ENCODE peak calls at places on chromosomes 5 and 9, in seven cellular contexts. O is brain microvascular endothelial cell, B is kidney, V is colonic mucosa, S is body of pancreas, T is A673, K is tibial nerve. M is an unnamed sample.

GRCh38 chr5:1017056-1017455 is 8.5 kb downstream of the NKD2 start:
- DNase-seq in S (no peak), O (no peak), T (no peak), K (no peak), B (peak), V (no peak), M (no peak)

GRCh38 chr5:31496891-31497290 is 35.0 kb downstream of the DROSHA start:
- DNase-seq in B (no peak), T (no peak), O (no peak), V (no peak), S (no peak), K (no peak), M (no peak)

GRCh38 chr5:156356238-156356637 is 29.3 kb downstream of the SGCD start:
- DNase-seq in O (no peak), V (no peak), S (no peak), T (no peak), K (no peak), B (no peak), M (no peak)

GRCh38 chr5:132428811-132429440 is 59.4 kb downstream of the SLC22A5 start:
- DNase-seq in K (no peak), B (no peak), V (no peak), O (peak), T (no peak), S (no peak), M (peak)

GRCh38 chr9:126148523-126148870 is 178.1 kb upstream of the MVB12B start:
- DNase-seq in B (no peak), T (no peak), O (no peak), K (no peak), S (no peak), V (no peak), M (no peak)

GRCh38 chr5:56498759-56499395 is 265.7 kb upstream of the ANKRD55 start:
- DNase-seq in O (no peak), K (no peak), T (no peak), V (no peak), S (no peak), B (no peak), M (no peak)

GRCh38 chr9:133880136-133880535 is 112.0 kb downstream of the VAV2 start:
- DNase-seq in B (no peak), V (no peak), T (no peak), K (no peak), S (no peak), O (no peak), M (no peak)

GRCh38 chr5:157679801-157680200 is 8.5 kb downstream of the C5orf52 start:
- DNase-seq in S (no peak), V (no peak), B (no peak), T (no peak), K (no peak), O (no peak), M (no peak)

GRCh38 chr5:92552206-92553160 is 1028.5 kb downstream of the NR2F1-AS1 start:
- DNase-seq in S (no peak), T (peak), O (peak), K (no peak), B (no peak), V (no peak), M (no peak)

GRCh38 chr5:23506329-23507236 is 826 bp upstream of the PRDM9 start:
- DNase-seq in B (no peak), O (no peak), K (no peak), T (peak), V (no peak), S (no peak), M (peak)

GRCh38 chr5:53311661-53312060 is 168.8 kb upstream of the FST start:
- DNase-seq in T (no peak), B (no peak), K (no peak), S (no peak), V (no peak), O (no peak), M (no peak)

GRCh38 chr5:53313131-53313530 is 167.3 kb upstream of the FST start:
- DNase-seq in O (no peak), S (no peak), V (no peak), K (no peak), T (no peak), B (no peak), M (no peak)

DNA sequence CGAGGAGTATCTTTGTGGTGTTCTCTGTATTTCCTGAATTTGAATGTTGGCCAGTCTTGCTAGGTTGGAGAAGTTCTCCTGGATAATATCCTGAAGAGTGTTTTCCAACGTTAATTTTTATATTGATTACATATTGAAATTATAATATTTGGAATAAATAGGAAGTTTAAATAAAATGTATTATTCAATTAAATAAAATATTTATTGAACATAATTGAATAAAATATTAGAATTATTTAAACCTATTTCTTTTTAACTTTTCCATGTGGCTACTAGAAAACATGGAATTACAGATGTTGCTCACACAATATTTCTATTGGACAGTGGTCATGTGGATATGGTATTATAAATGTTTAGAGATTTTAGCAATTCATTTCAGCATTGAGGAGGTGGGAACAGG is 170.8 kb upstream of the FST start:
- DNase-seq in K (no peak), S (no peak), T (no peak), V (no peak), O (no peak), B (no peak), M (no peak)
- TF ChIP-seq CTCF in K (no peak), S (no peak), T (no peak), V (no peak), O (no peak), B (no peak), M (no peak)

DNA sequence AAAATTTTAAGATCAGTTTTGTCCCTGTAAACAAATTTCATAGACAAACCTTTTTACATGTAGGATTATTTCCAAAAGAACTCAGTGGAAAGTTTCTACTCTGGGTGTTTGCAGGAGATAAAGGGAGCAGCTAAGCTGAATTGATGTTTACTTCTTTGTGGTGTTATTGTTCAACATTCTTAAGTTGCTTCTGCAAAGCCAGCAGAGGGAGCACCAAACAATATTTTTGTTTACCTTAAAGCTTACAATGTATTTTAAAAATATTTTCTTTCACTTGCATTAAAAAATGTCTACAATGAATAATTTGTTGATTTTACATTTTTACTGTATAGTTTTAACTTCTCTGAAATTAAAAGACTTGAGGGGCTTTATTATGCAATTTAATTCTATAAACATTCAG is 135.5 kb downstream of the ATG10 start:
- DNase-seq in T (peak), B (no peak), V (no peak), K (no peak), O (no peak), S (no peak), M (no peak)
- TF ChIP-seq CTCF in T (peak), B (peak), V (peak), K (peak), O (peak), S (peak), M (peak)

GRCh38 chr9:36911601-36912412 is 122.3 kb downstream of the PAX5 start:
- DNase-seq in O (no peak), B (no peak), S (no peak), T (peak), K (no peak), V (no peak), M (no peak)

GRCh38 chr9:36913393-36914211 is 120.5 kb downstream of the PAX5 start:
- DNase-seq in O (no peak), S (no peak), B (no peak), V (no peak), T (no peak), K (no peak), M (no peak)

GRCh38 chr9:36912620-36913019 is 121.4 kb downstream of the PAX5 start:
- DNase-seq in T (no peak), O (no peak), K (no peak), V (no peak), B (no peak), S (no peak), M (no peak)

GRCh38 chr9:36911037-36911436 is 123.0 kb downstream of the PAX5 start:
- DNase-seq in S (no peak), B (no peak), T (no peak), V (no peak), K (no peak), O (no peak), M (no peak)

DNA sequence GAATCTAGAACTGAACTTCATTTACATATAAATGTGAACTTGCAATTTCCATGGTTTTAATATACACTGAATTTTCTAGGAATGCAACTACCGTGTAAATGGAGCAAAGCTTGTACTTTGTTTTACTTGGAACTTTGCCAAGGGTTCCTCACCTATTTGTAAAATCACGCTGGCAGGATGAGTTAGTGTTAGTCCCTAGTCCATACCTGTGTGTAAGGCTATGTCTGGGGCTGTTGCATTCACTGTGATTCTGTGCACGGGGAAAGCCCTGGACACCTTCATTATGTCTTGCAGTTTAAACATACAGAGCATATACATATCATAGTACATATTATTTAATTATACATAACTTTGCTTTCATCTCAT is 119.9 kb downstream of the PAX5 start:
- DNase-seq in K (no peak), S (no peak), B (no peak), T (no peak), V (no peak), O (no peak), M (no peak)
- TF ChIP-seq CTCF in K (no peak), S (no peak), B (no peak), T (no peak), V (no peak), O (no peak), M (no peak)

GRCh38 chr5:146007270-146007669 is 70.9 kb downstream of the SH3RF2 start:
- DNase-seq in S (no peak), O (no peak), T (peak), V (no peak), K (no peak), B (no peak), M (no peak)
- TF ChIP-seq CTCF in S (peak), O (peak), T (peak), V (no peak), K (no peak), B (no peak), M (peak)